ENCODE peak calls at places on chromosomes 3 and 15, in seven cellular contexts. D is A549, P is IMR-90, G is SK-N-SH, V is H1, U is HepG2, Y is K562. L is an unnamed sample.
A peak's percentile ranks its signal among the peaks of the same experiment; 100 is the strongest.

GRCh38 chr15:44775923-44776322 is 39.6 kb downstream of the TRIM69 start:
- DNase-seq in D (no peak), P (no peak), G (peak; percentile 71), V (no peak), U (no peak), Y (no peak), L (no peak)

GRCh38 chr3:74801924-74802323 is 187.5 kb upstream of the CNTN3 start:
- DNase-seq in D (no peak), P (no peak), G (no peak), V (no peak), U (no peak), Y (no peak), L (no peak)

GRCh38 chr3:189773056-189773455 is 141.9 kb downstream of the TP63 start:
- DNase-seq in D (peak; percentile 64), P (peak; percentile 72), G (no peak), V (no peak), U (no peak), Y (no peak), L (no peak)

GRCh38 chr3:71809321-71809720 is 24.4 kb upstream of the PROK2 start:
- DNase-seq in D (no peak), P (no peak), G (no peak), V (peak; percentile 16), U (no peak), Y (no peak), L (no peak)

GRCh38 chr3:141303481-141304223 is 64.7 kb upstream of the ZBTB38 start:
- DNase-seq in D (peak; percentile 79), P (peak; percentile 86), G (peak; percentile 66), V (peak; percentile 68), U (peak; percentile 64), Y (peak; percentile 73), L (peak; percentile 51)

GRCh38 chr3:107684431-107684925 is 161.7 kb downstream of the BBX start:
- DNase-seq in D (peak; percentile 14), P (no peak), G (no peak), V (no peak), U (peak; percentile 93), Y (no peak), L (no peak)

GRCh38 chr3:115699741-115700140 is 76.4 kb downstream of the GAP43 start:
- DNase-seq in D (no peak), P (peak; percentile 56), G (no peak), V (no peak), U (no peak), Y (no peak), L (no peak)

GRCh38 chr15:75817151-75817935 is 25.9 kb upstream of the UBE2Q2 start:
- DNase-seq in D (peak; percentile 37), P (no peak), G (no peak), V (no peak), U (no peak), Y (no peak), L (no peak)

GRCh38 chr3:153144779-153145178 is 17.2 kb upstream of the RAP2B start:
- DNase-seq in D (no peak), P (peak; percentile 62), G (no peak), V (no peak), U (no peak), Y (no peak), L (no peak)

GRCh38 chr3:186786810-186787375 is 3.5 kb downstream of the EIF4A2 start:
- DNase-seq in D (no peak), P (no peak), G (no peak), V (no peak), U (no peak), Y (no peak), L (no peak)

GRCh38 chr3:186510374-186511079 is 33.7 kb downstream of the CRYGS start:
- DNase-seq in D (no peak), P (no peak), G (no peak), V (no peak), U (no peak), Y (no peak), L (no peak)

GRCh38 chr3:38834717-38835116 is 18.7 kb upstream of the SCN10A start:
- DNase-seq in D (no peak), P (no peak), G (no peak), V (no peak), U (no peak), Y (no peak), L (no peak)

GRCh38 chr3:49924683-49925082 is 4.9 kb downstream of the MON1A start:
- DNase-seq in D (peak; percentile 48), P (peak; percentile 91), G (no peak), V (no peak), U (no peak), Y (peak; percentile 38), L (peak; percentile 73)

GRCh38 chr15:59410448-59410896 is 27.5 kb upstream of the FAM81A start:
- DNase-seq in D (peak; percentile 75), P (no peak), G (no peak), V (no peak), U (peak; percentile 31), Y (no peak), L (no peak)

GRCh38 chr15:30001592-30001991 is 81.2 kb upstream of the GOLGA8J start:
- DNase-seq in D (no peak), P (no peak), G (no peak), V (no peak), U (no peak), Y (no peak), L (no peak)

GRCh38 chr3:163422671-163423070 is 1655.6 kb downstream of the SI start:
- DNase-seq in D (no peak), P (no peak), G (no peak), V (no peak), U (no peak), Y (no peak), L (no peak)
- TF ChIP-seq RAD21 in D (no peak), P (no peak), G (no peak), V (no peak), U (no peak), Y (no peak), L (no peak)

DNA sequence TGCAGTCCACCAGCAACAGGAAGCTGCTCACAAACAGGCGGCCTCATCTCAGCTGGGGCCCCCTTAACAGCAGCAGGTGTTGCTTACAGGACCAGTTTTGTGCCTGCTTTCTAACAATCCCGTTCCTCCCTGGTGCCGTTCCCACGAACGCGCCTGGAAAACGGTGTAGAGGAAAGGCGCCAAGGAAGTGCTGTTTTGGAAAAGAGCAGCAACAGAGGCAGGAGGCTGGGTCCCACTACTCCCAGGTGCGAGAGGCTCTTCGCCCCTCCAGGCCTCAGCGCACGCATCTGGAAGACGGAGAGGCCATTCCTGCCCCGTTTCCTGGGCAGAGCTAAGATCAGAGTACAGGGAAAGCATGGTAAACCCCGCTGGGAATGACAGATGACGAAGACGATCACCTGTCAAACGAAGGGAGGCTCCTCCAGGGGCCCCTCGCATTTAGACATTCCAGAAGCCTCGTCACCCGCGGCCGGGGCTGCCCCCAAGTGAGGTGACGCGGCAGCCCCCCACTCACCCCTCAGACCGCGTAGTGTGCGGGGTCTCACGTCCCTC is 603 bp downstream of the SCAPER start:
- DNase-seq in D (peak; percentile 49), P (peak; percentile 16), G (peak; percentile 53), V (no peak), U (peak; percentile 28), Y (peak; percentile 23), L (no peak)
- TF ChIP-seq RAD21 in D (no peak), P (no peak), G (no peak), V (no peak), U (no peak), Y (no peak), L (no peak)

DNA sequence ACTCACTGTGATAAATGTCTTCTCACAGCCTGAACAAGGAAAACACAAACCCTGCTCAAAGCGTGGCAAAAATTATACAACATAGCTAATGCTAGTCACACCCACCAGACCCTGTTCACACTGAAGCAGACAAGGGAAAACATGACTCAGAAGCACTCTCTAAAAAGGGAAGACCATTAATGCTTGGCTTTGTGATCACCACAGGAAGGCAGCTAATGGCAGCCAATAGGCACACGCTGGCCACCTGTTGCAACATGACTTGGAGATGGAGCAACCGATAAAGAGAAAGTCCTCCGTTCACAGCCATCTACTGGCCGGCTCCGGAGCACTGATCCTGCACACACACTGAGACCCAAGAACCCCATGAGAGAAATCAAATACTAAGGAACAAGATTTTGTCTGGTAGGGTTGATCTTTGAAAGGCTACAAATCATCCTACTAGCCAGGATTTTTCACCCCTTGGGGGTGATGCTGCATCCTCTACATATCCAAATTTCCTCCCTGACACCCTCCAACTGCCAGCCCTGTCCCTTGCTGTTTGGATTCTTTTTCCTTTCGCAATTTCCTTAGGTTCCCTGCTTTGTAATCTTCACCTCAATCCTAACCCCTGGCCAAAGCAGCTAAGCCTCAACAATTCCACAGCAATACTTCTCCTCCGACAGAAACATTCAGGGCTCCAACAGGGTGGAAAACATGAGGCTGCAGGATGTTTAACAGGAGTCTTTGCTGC is 3.2 kb downstream of the ZXDC start:
- DNase-seq in D (peak; percentile 73), P (peak; percentile 68), G (no peak), V (no peak), U (peak; percentile 94), Y (peak; percentile 72), L (peak; percentile 12)
- TF ChIP-seq RAD21 in D (no peak), P (no peak), G (no peak), V (no peak), U (no peak), Y (no peak), L (no peak)

GRCh38 chr15:32887090-32887489 is 169.3 kb downstream of the GREM1 start:
- DNase-seq in D (no peak), P (no peak), G (no peak), V (no peak), U (no peak), Y (no peak), L (no peak)

GRCh38 chr15:32884136-32884535 is 166.3 kb downstream of the GREM1 start:
- DNase-seq in D (no peak), P (peak; percentile 54), G (no peak), V (no peak), U (no peak), Y (no peak), L (no peak)

GRCh38 chr15:32888221-32888761 is 170.5 kb downstream of the GREM1 start:
- DNase-seq in D (no peak), P (peak; percentile 38), G (no peak), V (no peak), U (no peak), Y (no peak), L (no peak)

GRCh38 chr15:32885711-32886110 is 167.9 kb downstream of the GREM1 start:
- DNase-seq in D (no peak), P (no peak), G (no peak), V (no peak), U (no peak), Y (no peak), L (no peak)

DNA sequence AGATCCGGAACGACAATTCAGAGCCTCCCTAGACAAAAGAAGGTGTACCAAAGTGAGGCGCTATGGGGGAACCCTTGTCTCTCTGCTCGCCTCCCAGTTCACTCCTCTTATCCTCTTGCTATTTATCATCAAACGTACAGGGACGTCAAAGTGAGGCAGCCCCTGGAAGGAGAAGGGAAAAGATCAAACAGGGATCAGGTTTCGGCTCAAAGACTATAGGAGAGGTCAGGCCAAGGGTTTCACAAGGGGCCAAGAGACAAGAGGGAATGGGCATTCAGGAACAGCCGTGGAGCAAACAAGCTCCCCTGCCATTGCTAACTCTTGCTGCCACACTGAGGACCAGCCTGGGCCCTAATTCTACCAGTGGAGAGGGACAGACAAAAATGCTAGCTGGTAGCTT is 168.6 kb downstream of the GREM1 start:
- DNase-seq in D (no peak), P (no peak), G (no peak), V (no peak), U (no peak), Y (no peak), L (no peak)
- TF ChIP-seq RAD21 in D (no peak), P (no peak), G (no peak), V (no peak), U (no peak), Y (no peak), L (no peak)